ENCODE peak calls at places on chromosomes 7 and 10, in five cellular contexts. X is heart right ventricle, K is GM12865, G is AG10803, L is Panc1. O is an unnamed sample.

GRCh38 chr7:27110163-27110976 is 7.9 kb upstream of the HOXA2 start:
- DNase-seq in X (no peak), K (no peak), G (peak), L (no peak), O (no peak)

GRCh38 chr7:30910369-30911073 is 1.1 kb upstream of the AQP1 start:
- DNase-seq in X (no peak), K (no peak), G (no peak), L (no peak), O (no peak)

GRCh38 chr10:69453759-69454158 is 2.5 kb downstream of the TSPAN15 start:
- DNase-seq in X (no peak), K (no peak), G (no peak), L (no peak), O (no peak)

GRCh38 chr7:18040196-18040595 is 12.6 kb upstream of the PRPS1L1 start:
- DNase-seq in X (no peak), K (no peak), G (no peak), L (no peak), O (no peak)

GRCh38 chr10:133226251-133226808 is 3.7 kb upstream of the UTF1 start:
- DNase-seq in X (no peak), K (no peak), G (no peak), L (no peak), O (no peak)

GRCh38 chr7:142782922-142783900 is 12.4 kb downstream of the PRSS2 start:
- DNase-seq in X (peak), K (peak), G (peak), L (peak), O (peak)

GRCh38 chr10:49734676-49735075 is 27.4 kb downstream of the OGDHL start:
- DNase-seq in X (no peak), K (no peak), G (no peak), L (no peak), O (no peak)

GRCh38 chr7:56811081-56811480 is 321.2 kb downstream of the ZNF479 start:
- DNase-seq in X (no peak), K (no peak), G (no peak), L (no peak), O (peak)

GRCh38 chr7:102875700-102876192 is 37.1 kb upstream of the LRRC17 start:
- DNase-seq in X (no peak), K (no peak), G (peak), L (peak), O (no peak)

GRCh38 chr10:114694062-114694461 is 36.0 kb upstream of the ABLIM1 start:
- DNase-seq in X (no peak), K (no peak), G (no peak), L (no peak), O (no peak)

GRCh38 chr7:151088856-151089699 is 2.8 kb downstream of the AGAP3 start:
- DNase-seq in X (peak), K (no peak), G (peak), L (no peak), O (no peak)

GRCh38 chr10:79093658-79094411 is 25.1 kb downstream of the ZMIZ1 start:
- DNase-seq in X (no peak), K (peak), G (no peak), L (no peak), O (no peak)

GRCh38 chr10:93352638-93353383 is 129.3 kb downstream of the MYOF start:
- DNase-seq in X (no peak), K (peak), G (peak), L (no peak), O (peak)

GRCh38 chr7:21542891-21543527 is at the start of gene DNAH11:
- DNase-seq in X (peak), K (no peak), G (no peak), L (no peak), O (peak)

GRCh38 chr10:83023647-83024046 is 1115.7 kb upstream of the GHITM start:
- DNase-seq in X (no peak), K (no peak), G (no peak), L (no peak), O (no peak)

GRCh38 chr10:102113261-102113955 is 6.8 kb downstream of the LDB1 start:
- DNase-seq in X (no peak), K (no peak), G (no peak), L (no peak), O (no peak)

GRCh38 chr10:128539784-128540759 is 413.8 kb upstream of the MKI67 start:
- DNase-seq in X (peak), K (no peak), G (no peak), L (no peak), O (no peak)

GRCh38 chr10:46018453-46019169 is 11.8 kb downstream of the NCOA4 start:
- DNase-seq in X (no peak), K (no peak), G (peak), L (no peak), O (no peak)

GRCh38 chr7:334618-335357 is 44.8 kb downstream of the FOXL3 start:
- DNase-seq in X (no peak), K (no peak), G (no peak), L (no peak), O (no peak)

GRCh38 chr10:124041684-124042445 is 51.5 kb downstream of the CHST15 start:
- DNase-seq in X (no peak), K (no peak), G (no peak), L (no peak), O (no peak)

GRCh38 chr10:10591682-10592412 is 425.8 kb upstream of the CELF2 start:
- DNase-seq in X (no peak), K (no peak), G (no peak), L (no peak), O (no peak)

GRCh38 chr10:107898392-107898791 is 733.9 kb upstream of the SORCS1 start:
- DNase-seq in X (no peak), K (no peak), G (no peak), L (no peak), O (no peak)

GRCh38 chr10:107899075-107899474 is 734.6 kb upstream of the SORCS1 start:
- DNase-seq in X (no peak), K (no peak), G (no peak), L (no peak), O (no peak)

GRCh38 chr10:107900131-107900530 is 735.6 kb upstream of the SORCS1 start:
- DNase-seq in X (no peak), K (no peak), G (no peak), L (no peak), O (no peak)

GRCh38 chr10:107899663-107900062 is 735.2 kb upstream of the SORCS1 start:
- DNase-seq in X (no peak), K (no peak), G (no peak), L (no peak), O (no peak)

DNA sequence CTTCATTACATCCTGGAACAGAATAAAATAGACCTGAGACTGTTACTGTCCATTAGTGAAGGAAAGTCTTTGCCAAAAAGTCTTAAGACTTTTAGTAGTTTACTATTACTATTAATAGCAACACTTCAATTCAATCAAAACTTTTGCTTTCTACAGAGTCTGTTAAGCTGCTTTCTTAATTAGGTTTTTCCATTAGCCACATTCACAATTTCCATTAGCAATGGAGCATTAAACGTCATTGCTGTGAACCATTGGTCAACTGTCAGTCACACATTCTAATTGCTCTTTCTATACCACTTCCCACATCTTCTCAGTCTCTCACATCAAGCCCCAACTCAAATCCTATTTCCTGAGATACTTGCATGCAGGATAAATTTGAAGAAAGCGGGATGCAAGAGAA is 736.6 kb upstream of the SORCS1 start:
- DNase-seq in X (no peak), K (no peak), G (no peak), L (no peak), O (no peak)
- TF ChIP-seq CTCF in X (no peak), K (no peak), G (no peak), L (no peak), O (no peak)

DNA sequence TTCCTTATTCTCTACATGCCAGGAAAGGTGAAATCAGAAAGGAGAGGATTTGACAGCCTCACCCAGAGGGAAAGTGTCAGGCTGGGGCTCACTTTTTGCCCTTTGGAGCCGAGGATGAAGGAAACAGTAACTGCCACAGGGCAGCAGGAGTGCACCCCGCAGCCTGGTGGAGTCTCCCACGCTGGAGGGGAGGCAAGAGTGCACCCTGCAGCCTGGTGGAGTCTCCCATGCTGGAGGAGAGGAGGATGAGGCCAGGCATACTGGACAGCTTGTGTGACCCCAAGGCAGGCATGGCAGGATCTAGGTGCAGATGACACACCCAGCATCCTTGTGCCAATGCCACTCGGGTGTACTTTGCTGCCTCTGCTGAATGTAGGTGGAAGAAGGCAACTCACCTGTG is 484.0 kb downstream of the DNAJB6 start:
- DNase-seq in X (no peak), K (no peak), G (no peak), L (no peak), O (no peak)
- TF ChIP-seq CTCF in X (no peak), K (no peak), G (no peak), L (no peak), O (no peak)

DNA sequence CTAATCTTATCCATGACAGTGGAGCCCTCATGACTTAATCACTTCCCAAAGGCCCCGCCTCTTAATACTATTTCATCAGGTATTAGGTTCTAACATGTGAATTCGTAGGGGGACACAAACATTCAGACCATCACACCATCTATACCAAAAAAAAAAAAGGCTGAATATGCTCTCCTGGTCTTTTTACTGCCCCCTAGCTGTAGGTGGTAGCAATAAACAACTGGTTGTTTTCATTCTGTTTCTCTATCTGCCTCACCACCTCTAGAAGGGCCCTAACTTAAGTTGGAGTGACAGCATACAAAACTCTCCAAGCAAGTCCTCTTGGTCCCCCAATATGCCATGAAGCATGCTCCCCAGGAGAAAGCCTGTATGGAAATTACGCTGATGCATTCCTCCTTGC is 94.1 kb downstream of the GRM8 start:
- DNase-seq in X (no peak), K (peak), G (no peak), L (peak), O (peak)
- TF ChIP-seq CTCF in X (no peak), K (peak), G (no peak), L (peak), O (peak)

GRCh38 chr10:100826983-100827818 is 81.8 kb downstream of the PAX2 start:
- DNase-seq in X (no peak), K (no peak), G (no peak), L (no peak), O (peak)
- TF ChIP-seq CTCF in X (peak), K (no peak), G (no peak), L (no peak), O (peak)

GRCh38 chr10:98423691-98424120 is 8.7 kb upstream of the PYROXD2 start:
- DNase-seq in X (no peak), K (no peak), G (no peak), L (no peak), O (no peak)
- TF ChIP-seq CTCF in X (peak), K (no peak), G (no peak), L (no peak), O (no peak)

O was measured in GM13977.